ENCODE peak calls at places on chromosomes 5 and 9, in eight cellular contexts. One of them, this sample, is unnamed. For H3K36me3, the result is how much of the 10 kb centered on the place peaks cover.

GRCh38 chr9:78316151-78316892 is 19.4 kb downstream of the PSAT1 start:
- DNase-seq in left ventricle myocardium inferior: no peak
- DNase-seq in aorta: no peak
- DNase-seq in heart right ventricle: no peak
- DNase-seq in cardiac muscle cell: no peak
- DNase-seq in ovary: no peak
- DNase-seq in CD4-positive, alpha-beta memory T cell: no peak
- DNase-seq in OCI-LY7: no peak
- DNase-seq in this sample: no peak

GRCh38 chr9:36486933-36487481 is 85.7 kb upstream of the MELK start:
- DNase-seq in left ventricle myocardium inferior: peak
- DNase-seq in aorta: peak
- DNase-seq in heart right ventricle: peak
- DNase-seq in cardiac muscle cell: no peak
- DNase-seq in ovary: peak
- DNase-seq in CD4-positive, alpha-beta memory T cell: peak
- DNase-seq in OCI-LY7: peak
- DNase-seq in this sample: no peak

GRCh38 chr9:87888501-87888900 is 5.8 kb downstream of the SPATA31E1 start:
- DNase-seq in left ventricle myocardium inferior: no peak
- DNase-seq in aorta: no peak
- DNase-seq in heart right ventricle: no peak
- DNase-seq in cardiac muscle cell: no peak
- DNase-seq in ovary: peak
- DNase-seq in CD4-positive, alpha-beta memory T cell: no peak
- DNase-seq in OCI-LY7: no peak
- DNase-seq in this sample: no peak

GRCh38 chr9:134982311-134982710 is 64.6 kb upstream of the FCN1 start:
- DNase-seq in left ventricle myocardium inferior: no peak
- DNase-seq in aorta: no peak
- DNase-seq in heart right ventricle: no peak
- DNase-seq in cardiac muscle cell: no peak
- DNase-seq in ovary: no peak
- DNase-seq in CD4-positive, alpha-beta memory T cell: no peak
- DNase-seq in OCI-LY7: no peak
- DNase-seq in this sample: no peak

GRCh38 chr5:129945031-129945430 is 40.8 kb downstream of the CHSY3 start:
- DNase-seq in left ventricle myocardium inferior: no peak
- DNase-seq in aorta: no peak
- DNase-seq in heart right ventricle: no peak
- DNase-seq in cardiac muscle cell: peak
- DNase-seq in ovary: no peak
- DNase-seq in CD4-positive, alpha-beta memory T cell: no peak
- DNase-seq in OCI-LY7: no peak
- DNase-seq in this sample: peak

GRCh38 chr9:108043585-108043984 is 554.0 kb upstream of the KLF4 start:
- DNase-seq in left ventricle myocardium inferior: no peak
- DNase-seq in aorta: no peak
- DNase-seq in heart right ventricle: no peak
- DNase-seq in cardiac muscle cell: no peak
- DNase-seq in ovary: no peak
- DNase-seq in CD4-positive, alpha-beta memory T cell: no peak
- DNase-seq in OCI-LY7: no peak
- DNase-seq in this sample: no peak

GRCh38 chr5:131384616-131385214 is 120.9 kb downstream of the CDC42SE2 start:
- DNase-seq in left ventricle myocardium inferior: no peak
- DNase-seq in aorta: no peak
- DNase-seq in heart right ventricle: no peak
- DNase-seq in cardiac muscle cell: no peak
- DNase-seq in ovary: no peak
- DNase-seq in CD4-positive, alpha-beta memory T cell: no peak
- DNase-seq in OCI-LY7: no peak
- DNase-seq in this sample: no peak

GRCh38 chr5:59152701-59153245 is 569.9 kb downstream of the RAB3C start:
- DNase-seq in left ventricle myocardium inferior: no peak
- DNase-seq in aorta: no peak
- DNase-seq in heart right ventricle: no peak
- DNase-seq in cardiac muscle cell: no peak
- DNase-seq in ovary: no peak
- DNase-seq in CD4-positive, alpha-beta memory T cell: no peak
- DNase-seq in OCI-LY7: no peak
- DNase-seq in this sample: no peak

GRCh38 chr9:106376689-106377088 is 486.3 kb upstream of the ZNF462 start:
- DNase-seq in left ventricle myocardium inferior: no peak
- DNase-seq in aorta: no peak
- DNase-seq in heart right ventricle: no peak
- DNase-seq in cardiac muscle cell: no peak
- DNase-seq in ovary: no peak
- DNase-seq in CD4-positive, alpha-beta memory T cell: no peak
- DNase-seq in OCI-LY7: no peak
- DNase-seq in this sample: no peak

GRCh38 chr9:92140074-92140753 is 25.0 kb upstream of the SPTLC1 start:
- DNase-seq in left ventricle myocardium inferior: peak
- DNase-seq in aorta: peak
- DNase-seq in heart right ventricle: peak
- DNase-seq in cardiac muscle cell: peak
- DNase-seq in ovary: peak
- DNase-seq in CD4-positive, alpha-beta memory T cell: peak
- DNase-seq in OCI-LY7: peak
- DNase-seq in this sample: no peak

GRCh38 chr5:31335456-31335855 is 142.0 kb downstream of the CDH6 start:
- DNase-seq in left ventricle myocardium inferior: no peak
- DNase-seq in aorta: no peak
- DNase-seq in heart right ventricle: no peak
- DNase-seq in cardiac muscle cell: no peak
- DNase-seq in ovary: no peak
- DNase-seq in CD4-positive, alpha-beta memory T cell: no peak
- DNase-seq in OCI-LY7: no peak
- DNase-seq in this sample: no peak

GRCh38 chr5:167294861-167295685 is 996.4 kb upstream of the WWC1 start:
- DNase-seq in left ventricle myocardium inferior: no peak
- DNase-seq in aorta: no peak
- DNase-seq in heart right ventricle: no peak
- DNase-seq in cardiac muscle cell: no peak
- DNase-seq in ovary: no peak
- DNase-seq in CD4-positive, alpha-beta memory T cell: no peak
- DNase-seq in OCI-LY7: no peak
- DNase-seq in this sample: peak

GRCh38 chr5:31449175-31449574 is 82.7 kb downstream of the DROSHA start:
- DNase-seq in left ventricle myocardium inferior: no peak
- DNase-seq in aorta: no peak
- DNase-seq in heart right ventricle: no peak
- DNase-seq in cardiac muscle cell: no peak
- DNase-seq in ovary: no peak
- DNase-seq in CD4-positive, alpha-beta memory T cell: no peak
- DNase-seq in OCI-LY7: no peak
- DNase-seq in this sample: no peak

GRCh38 chr5:133086366-133086875 is 34.6 kb downstream of the HSPA4 start:
- DNase-seq in left ventricle myocardium inferior: no peak
- DNase-seq in aorta: no peak
- DNase-seq in heart right ventricle: no peak
- DNase-seq in cardiac muscle cell: no peak
- DNase-seq in ovary: no peak
- DNase-seq in CD4-positive, alpha-beta memory T cell: no peak
- DNase-seq in OCI-LY7: no peak
- DNase-seq in this sample: no peak

GRCh38 chr5:2757563-2758311 is 6.3 kb upstream of the IRX2 start:
- DNase-seq in left ventricle myocardium inferior: no peak
- DNase-seq in aorta: no peak
- DNase-seq in heart right ventricle: no peak
- DNase-seq in cardiac muscle cell: no peak
- DNase-seq in ovary: no peak
- DNase-seq in CD4-positive, alpha-beta memory T cell: no peak
- DNase-seq in OCI-LY7: no peak
- DNase-seq in this sample: no peak

GRCh38 chr9:99259231-99259918 is 37.3 kb downstream of the SEC61B start:
- DNase-seq in left ventricle myocardium inferior: peak
- DNase-seq in aorta: peak
- DNase-seq in heart right ventricle: peak
- DNase-seq in cardiac muscle cell: peak
- DNase-seq in ovary: peak
- DNase-seq in CD4-positive, alpha-beta memory T cell: peak
- DNase-seq in OCI-LY7: peak
- DNase-seq in this sample: no peak

GRCh38 chr5:132586063-132586462 is 29.3 kb downstream of the RAD50 start:
- DNase-seq in left ventricle myocardium inferior: no peak
- DNase-seq in aorta: no peak
- DNase-seq in heart right ventricle: no peak
- DNase-seq in cardiac muscle cell: no peak
- DNase-seq in ovary: no peak
- DNase-seq in CD4-positive, alpha-beta memory T cell: no peak
- DNase-seq in OCI-LY7: no peak
- DNase-seq in this sample: no peak

GRCh38 chr9:104879555-104880318 is 48.2 kb downstream of the ABCA1 start:
- DNase-seq in left ventricle myocardium inferior: no peak
- DNase-seq in aorta: no peak
- DNase-seq in heart right ventricle: no peak
- DNase-seq in cardiac muscle cell: peak
- DNase-seq in ovary: no peak
- DNase-seq in CD4-positive, alpha-beta memory T cell: no peak
- DNase-seq in OCI-LY7: no peak
- DNase-seq in this sample: no peak

GRCh38 chr5:138163721-138164120 is 14.7 kb downstream of the BRD8 start:
- DNase-seq in left ventricle myocardium inferior: no peak
- DNase-seq in aorta: no peak
- DNase-seq in heart right ventricle: no peak
- DNase-seq in cardiac muscle cell: no peak
- DNase-seq in ovary: no peak
- DNase-seq in CD4-positive, alpha-beta memory T cell: no peak
- DNase-seq in OCI-LY7: no peak
- DNase-seq in this sample: no peak
- H3K36me3 ChIP-seq in left ventricle myocardium inferior: half or more
- H3K36me3 ChIP-seq in aorta: under half
- H3K36me3 ChIP-seq in heart right ventricle: under half
- H3K36me3 ChIP-seq in cardiac muscle cell: half or more
- H3K36me3 ChIP-seq in ovary: under half
- H3K36me3 ChIP-seq in CD4-positive, alpha-beta memory T cell: half or more
- H3K36me3 ChIP-seq in OCI-LY7: half or more
- H3K36me3 ChIP-seq in this sample: under half

GRCh38 chr9:96201140-96201539 is 100.8 kb downstream of the HSD17B3 start:
- DNase-seq in left ventricle myocardium inferior: no peak
- DNase-seq in aorta: no peak
- DNase-seq in heart right ventricle: no peak
- DNase-seq in cardiac muscle cell: no peak
- DNase-seq in ovary: no peak
- DNase-seq in CD4-positive, alpha-beta memory T cell: no peak
- DNase-seq in OCI-LY7: no peak
- DNase-seq in this sample: no peak

GRCh38 chr9:96204853-96205252 is 97.1 kb downstream of the HSD17B3 start:
- DNase-seq in left ventricle myocardium inferior: no peak
- DNase-seq in aorta: no peak
- DNase-seq in heart right ventricle: no peak
- DNase-seq in cardiac muscle cell: no peak
- DNase-seq in ovary: no peak
- DNase-seq in CD4-positive, alpha-beta memory T cell: no peak
- DNase-seq in OCI-LY7: no peak
- DNase-seq in this sample: no peak

GRCh38 chr9:96203867-96204412 is 98.0 kb downstream of the HSD17B3 start:
- DNase-seq in left ventricle myocardium inferior: peak
- DNase-seq in aorta: no peak
- DNase-seq in heart right ventricle: no peak
- DNase-seq in cardiac muscle cell: no peak
- DNase-seq in ovary: no peak
- DNase-seq in CD4-positive, alpha-beta memory T cell: no peak
- DNase-seq in OCI-LY7: no peak
- DNase-seq in this sample: no peak

GRCh38 chr9:96206156-96206751 is 95.7 kb downstream of the HSD17B3 start:
- DNase-seq in left ventricle myocardium inferior: no peak
- DNase-seq in aorta: no peak
- DNase-seq in heart right ventricle: no peak
- DNase-seq in cardiac muscle cell: no peak
- DNase-seq in ovary: no peak
- DNase-seq in CD4-positive, alpha-beta memory T cell: no peak
- DNase-seq in OCI-LY7: no peak
- DNase-seq in this sample: no peak

GRCh38 chr9:96202971-96203780 is 98.8 kb downstream of the HSD17B3 start:
- DNase-seq in left ventricle myocardium inferior: no peak
- DNase-seq in aorta: no peak
- DNase-seq in heart right ventricle: no peak
- DNase-seq in cardiac muscle cell: no peak
- DNase-seq in ovary: no peak
- DNase-seq in CD4-positive, alpha-beta memory T cell: no peak
- DNase-seq in OCI-LY7: no peak
- DNase-seq in this sample: no peak
- H3K4me3 ChIP-seq in left ventricle myocardium inferior: no peak
- H3K4me3 ChIP-seq in aorta: no peak
- H3K4me3 ChIP-seq in heart right ventricle: no peak
- H3K4me3 ChIP-seq in cardiac muscle cell: no peak
- H3K4me3 ChIP-seq in ovary: no peak
- H3K4me3 ChIP-seq in CD4-positive, alpha-beta memory T cell: no peak
- H3K4me3 ChIP-seq in OCI-LY7: no peak
- H3K4me3 ChIP-seq in this sample: no peak

GRCh38 chr5:151042453-151043093 is 22.2 kb downstream of the GPX3 start:
- DNase-seq in left ventricle myocardium inferior: peak
- DNase-seq in aorta: peak
- DNase-seq in heart right ventricle: no peak
- DNase-seq in cardiac muscle cell: no peak
- DNase-seq in ovary: no peak
- DNase-seq in CD4-positive, alpha-beta memory T cell: no peak
- DNase-seq in OCI-LY7: no peak
- DNase-seq in this sample: no peak
- H3K36me3 ChIP-seq in left ventricle myocardium inferior: half or more
- H3K36me3 ChIP-seq in aorta: under half
- H3K36me3 ChIP-seq in heart right ventricle: under half
- H3K36me3 ChIP-seq in cardiac muscle cell: under half
- H3K36me3 ChIP-seq in ovary: under half
- H3K36me3 ChIP-seq in CD4-positive, alpha-beta memory T cell: half or more
- H3K36me3 ChIP-seq in OCI-LY7: half or more
- H3K36me3 ChIP-seq in this sample: under half

DNA sequence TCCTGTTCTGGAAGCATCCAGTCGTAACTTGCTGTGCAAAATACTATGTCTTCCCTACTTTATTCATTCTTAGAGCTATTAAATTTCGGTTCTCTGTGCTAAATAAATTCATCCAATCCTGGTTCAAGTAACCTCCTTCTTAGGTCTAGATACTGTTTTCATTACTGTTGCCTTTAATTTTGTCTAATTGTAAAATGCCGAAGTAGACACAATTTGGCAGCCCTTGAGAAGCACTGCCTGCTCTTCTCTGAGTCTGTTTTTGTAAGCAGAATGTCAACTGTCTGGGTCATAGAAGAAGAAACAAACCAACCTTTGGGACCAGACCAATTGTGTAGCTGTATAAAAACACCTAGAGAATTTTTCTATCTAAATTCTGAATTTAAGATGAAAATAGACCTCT is 249.3 kb downstream of the PJA2 start:
- DNase-seq in left ventricle myocardium inferior: no peak
- DNase-seq in aorta: no peak
- DNase-seq in heart right ventricle: no peak
- DNase-seq in cardiac muscle cell: no peak
- DNase-seq in ovary: no peak
- DNase-seq in CD4-positive, alpha-beta memory T cell: no peak
- DNase-seq in OCI-LY7: no peak
- DNase-seq in this sample: no peak
- H3K4me3 ChIP-seq in left ventricle myocardium inferior: no peak
- H3K4me3 ChIP-seq in aorta: no peak
- H3K4me3 ChIP-seq in heart right ventricle: no peak
- H3K4me3 ChIP-seq in cardiac muscle cell: no peak
- H3K4me3 ChIP-seq in ovary: no peak
- H3K4me3 ChIP-seq in CD4-positive, alpha-beta memory T cell: no peak
- H3K4me3 ChIP-seq in OCI-LY7: no peak
- H3K4me3 ChIP-seq in this sample: no peak